ENCODE peak calls at places on chromosomes 11 and 22, in eight cellular contexts. Y is mucosa of gallbladder, O is amygdala, D is memory B cell, Q is NCI-H146, R is HAP-1, X is HT-29, V is left ventricle myocardium inferior. F is an unnamed sample.

GRCh38 chr11:62669420-62670161 is 1.9 kb upstream of the UQCC3 start:
- DNase-seq in Q (no peak), D (no peak), Y (no peak), R (peak; percentile 56), X (peak; percentile 69), V (no peak), O (no peak), F (no peak)

GRCh38 chr11:75324740-75325139 is 26.7 kb downstream of the ARRB1 start:
- DNase-seq in Q (no peak), D (no peak), Y (no peak), O (no peak), R (no peak), X (no peak), V (no peak), F (no peak)

GRCh38 chr11:746289-747175 is 732 bp upstream of the TALDO1 start:
- DNase-seq in Q (peak; percentile 61), V (no peak), X (peak; percentile 75), Y (no peak), D (no peak), O (peak; percentile 73), R (peak; percentile 56), F (no peak)

GRCh38 chr11:25943777-25944661 is 387.9 kb upstream of the ANO3 start:
- DNase-seq in V (no peak), O (no peak), Q (no peak), D (no peak), Y (no peak), R (no peak), X (no peak), F (no peak)

GRCh38 chr22:29163808-29164207 is 41.9 kb upstream of the EMID1 start:
- DNase-seq in Q (no peak), Y (no peak), X (no peak), R (no peak), O (no peak), D (no peak), V (no peak), F (no peak)

GRCh38 chr11:113204280-113204679 is 110.1 kb upstream of the TTC12 start:
- DNase-seq in X (no peak), Y (no peak), O (no peak), Q (no peak), V (no peak), D (no peak), R (no peak), F (no peak)

GRCh38 chr11:86660011-86660595 is 12.3 kb downstream of the ME3 start:
- DNase-seq in D (no peak), V (no peak), Y (no peak), Q (no peak), O (no peak), R (no peak), X (no peak), F (no peak)

GRCh38 chr22:23282516-23282915 is 102.2 kb downstream of the BCR start:
- DNase-seq in X (no peak), D (no peak), O (no peak), Y (no peak), R (no peak), V (no peak), Q (no peak), F (no peak)

GRCh38 chr11:108902027-108902469 is 237.2 kb downstream of the DDX10 start:
- DNase-seq in Q (no peak), R (no peak), D (no peak), O (no peak), V (no peak), Y (no peak), X (peak; percentile 58), F (no peak)

GRCh38 chr11:108705061-108705460 is 40.2 kb downstream of the DDX10 start:
- DNase-seq in D (no peak), R (peak; percentile 48), Q (no peak), V (no peak), X (no peak), Y (no peak), O (no peak), F (no peak)

GRCh38 chr11:17343907-17344306 is 7.7 kb upstream of the NCR3LG1 start:
- DNase-seq in R (no peak), O (no peak), V (no peak), Q (no peak), X (no peak), Y (no peak), D (no peak), F (no peak)

GRCh38 chr11:123441161-123441560 is 11.1 kb downstream of the GRAMD1B start:
- DNase-seq in X (no peak), O (no peak), R (no peak), D (no peak), V (no peak), Y (no peak), Q (no peak), F (no peak)

GRCh38 chr11:98100689-98101088 is 920.1 kb upstream of the CNTN5 start:
- DNase-seq in Y (no peak), O (no peak), R (no peak), X (no peak), V (no peak), D (no peak), Q (no peak), F (no peak)

GRCh38 chr11:32831241-32831640 is 1.5 kb downstream of the PRRG4 start:
- DNase-seq in R (no peak), O (no peak), Y (no peak), V (no peak), D (no peak), Q (no peak), X (peak; percentile 12), F (no peak)

GRCh38 chr11:120239713-120240640 is at the start of gene POU2F3:
- DNase-seq in Y (no peak), D (no peak), O (no peak), X (no peak), V (no peak), R (peak; percentile 22), Q (peak; percentile 18), F (peak; percentile 23)

GRCh38 chr11:62445314-62445740 is 26.5 kb downstream of the SCGB1A1 start:
- DNase-seq in X (no peak), R (no peak), Y (peak; percentile 42), O (no peak), Q (no peak), D (no peak), V (peak; percentile 38), F (peak; percentile 49)

GRCh38 chr22:29079218-29079901 is 6.5 kb downstream of the KREMEN1 start:
- DNase-seq in X (peak; percentile 82), R (peak; percentile 81), V (no peak), D (no peak), Y (no peak), Q (peak; percentile 65), O (no peak), F (no peak)

GRCh38 chr22:50007057-50007511 is 5.5 kb downstream of the IL17REL start:
- DNase-seq in V (no peak), D (no peak), X (peak; percentile 52), Q (no peak), Y (no peak), O (no peak), R (no peak), F (no peak)

GRCh38 chr11:78163828-78164227 is 24.4 kb upstream of the ALG8 start:
- DNase-seq in D (no peak), O (no peak), V (no peak), R (no peak), Y (no peak), Q (no peak), X (no peak), F (no peak)

GRCh38 chr22:33426451-33426850 is 368.3 kb upstream of the SYN3 start:
- DNase-seq in X (no peak), D (no peak), V (no peak), O (no peak), Y (no peak), R (no peak), Q (no peak), F (no peak)

GRCh38 chr11:121237686-121238658 is 54.6 kb upstream of the SC5D start:
- DNase-seq in D (no peak), X (peak; percentile 33), Y (no peak), V (no peak), Q (peak; percentile 41), O (no peak), R (no peak), F (no peak)

GRCh38 chr22:47209077-47209514 is 446.6 kb downstream of the TBC1D22A start:
- DNase-seq in V (no peak), D (no peak), O (no peak), R (no peak), Q (no peak), X (no peak), Y (no peak), F (no peak)

GRCh38 chr22:42269407-42270177 is 861 bp downstream of the TCF20 start:
- DNase-seq in Y (peak; percentile 50), R (peak; percentile 78), V (peak; percentile 44), Q (peak; percentile 65), X (peak; percentile 65), O (no peak), D (no peak), F (peak; percentile 58)

GRCh38 chr11:73532310-73532709 is 65.6 kb downstream of the FAM168A start:
- DNase-seq in Q (no peak), O (no peak), Y (no peak), D (no peak), R (no peak), X (no peak), V (no peak), F (no peak)

GRCh38 chr22:24076091-24076867 is 65.2 kb downstream of the CABIN1 start:
- DNase-seq in Q (no peak), R (no peak), O (no peak), X (no peak), V (no peak), Y (no peak), D (no peak), F (no peak)

GRCh38 chr11:95461858-95462257 is 230.9 kb upstream of the SESN3 start:
- DNase-seq in R (no peak), Q (no peak), O (no peak), Y (no peak), X (no peak), V (no peak), D (no peak), F (no peak)

GRCh38 chr22:30439836-30440235 is 14.3 kb downstream of the MTFP1 start:
- DNase-seq in X (no peak), V (no peak), D (no peak), R (no peak), O (no peak), Y (no peak), Q (no peak), F (no peak)

GRCh38 chr11:9219572-9219971 is 45.6 kb downstream of the DENND5A start:
- DNase-seq in V (no peak), R (peak; percentile 18), X (no peak), Y (no peak), O (no peak), D (no peak), Q (no peak), F (no peak)

GRCh38 chr22:44848296-44848741 is 95.9 kb downstream of the ARHGAP8 start:
- DNase-seq in Q (no peak), D (no peak), Y (no peak), R (no peak), O (no peak), X (no peak), V (no peak), F (no peak)

GRCh38 chr11:73760066-73760679 is 701 bp downstream of the RAB6A start:
- DNase-seq in O (peak; percentile 39), Q (peak; percentile 43), R (peak; percentile 49), V (peak; percentile 50), D (peak; percentile 13), X (peak; percentile 49), Y (peak; percentile 36), F (peak; percentile 62)

F was measured in left ventricle myocardium superior.